ENCODE peak calls at places on chromosome 21, in ten cellular contexts. B is HL-60, Z is A549, M is cardiac fibroblast, U is NCI-H1105, K is ELR, T is M059J, L is endothelial cell, H is kidney epithelial cell, Q is GM23248. S is an unnamed sample.

GRCh38 chr21:23574932-23575331 is 2032.3 kb downstream of the MRPL39 start:
- DNase-seq in B (no peak), Z (no peak), M (no peak), U (no peak), K (no peak), T (no peak), L (no peak), H (no peak), Q (no peak), S (no peak)

GRCh38 chr21:43287974-43288755 is 119.4 kb downstream of the CRYAA start:
- DNase-seq in B (no peak), Z (peak; percentile 44), M (no peak), U (no peak), K (no peak), T (no peak), L (no peak), H (no peak), Q (no peak), S (no peak)

GRCh38 chr21:26098758-26099157 is 71.8 kb downstream of the APP start:
- DNase-seq in B (no peak), Z (no peak), M (no peak), U (no peak), K (no peak), T (no peak), L (no peak), H (no peak), Q (peak; percentile 60), S (peak; percentile 92)

GRCh38 chr21:27649323-27649722 is 682.4 kb upstream of the ADAMTS5 start:
- DNase-seq in B (no peak), Z (no peak), M (peak; percentile 97), U (no peak), K (peak; percentile 94), T (peak; percentile 85), L (no peak), H (peak; percentile 85), Q (peak; percentile 95), S (peak; percentile 93)

GRCh38 chr21:44065428-44065827 is 41.8 kb upstream of the PWP2 start:
- DNase-seq in B (peak; percentile 60), Z (no peak), M (peak; percentile 66), U (no peak), K (peak; percentile 19), T (no peak), L (no peak), H (no peak), Q (no peak), S (peak; percentile 63)

GRCh38 chr21:23853796-23854379 is 1753.4 kb downstream of the MRPL39 start:
- DNase-seq in B (no peak), Z (peak; percentile 1), M (peak; percentile 44), U (no peak), K (peak; percentile 38), T (peak; percentile 1), L (no peak), H (no peak), Q (peak; percentile 1), S (peak; percentile 7)

GRCh38 chr21:15278851-15279250 is 214.1 kb upstream of the NRIP1 start:
- DNase-seq in B (no peak), Z (no peak), M (no peak), U (no peak), K (no peak), T (no peak), L (no peak), H (no peak), Q (no peak), S (no peak)

GRCh38 chr21:44718571-44718970 is 7.2 kb upstream of the TSPEAR start:
- DNase-seq in B (no peak), Z (no peak), M (no peak), U (no peak), K (no peak), T (no peak), L (no peak), H (no peak), Q (no peak), S (no peak)

GRCh38 chr21:33299181-33299752 is 25.5 kb upstream of the IFNAR1 start:
- DNase-seq in B (peak; percentile 50), Z (no peak), M (peak; percentile 24), U (no peak), K (no peak), T (no peak), L (no peak), H (no peak), Q (no peak), S (peak; percentile 80)

GRCh38 chr21:44497641-44498243 is 42.3 kb downstream of the KRTAP10-1 start:
- DNase-seq in B (no peak), Z (no peak), M (peak; percentile 7), U (peak; percentile 72), K (no peak), T (no peak), L (no peak), H (no peak), Q (peak; percentile 20), S (no peak)

GRCh38 chr21:19236209-19236608 is 832.6 kb upstream of the TMPRSS15 start:
- DNase-seq in B (no peak), Z (no peak), M (no peak), U (no peak), K (no peak), T (no peak), L (no peak), H (no peak), Q (no peak), S (no peak)

GRCh38 chr21:20023199-20023598 is 975.0 kb upstream of the NCAM2 start:
- DNase-seq in B (no peak), Z (no peak), M (no peak), U (no peak), K (no peak), T (no peak), L (no peak), H (no peak), Q (no peak), S (no peak)

GRCh38 chr21:45574691-45575090 is 32.5 kb upstream of the SLC19A1 start:
- DNase-seq in B (no peak), Z (no peak), M (no peak), U (no peak), K (no peak), T (no peak), L (no peak), H (no peak), Q (no peak), S (no peak)

GRCh38 chr21:39313042-39313456 is 383 bp downstream of the BRWD1 start:
- DNase-seq in B (peak; percentile 47), Z (no peak), M (no peak), U (peak; percentile 30), K (no peak), T (no peak), L (peak; percentile 34), H (no peak), Q (no peak), S (no peak)

GRCh38 chr21:44424608-44425306 is 30.6 kb upstream of the LRRC3 start:
- DNase-seq in B (no peak), Z (no peak), M (no peak), U (no peak), K (no peak), T (no peak), L (no peak), H (no peak), Q (no peak), S (no peak)

GRCh38 chr21:36707763-36708511 is 9.0 kb downstream of the SIM2 start:
- DNase-seq in B (no peak), Z (no peak), M (no peak), U (no peak), K (no peak), T (no peak), L (no peak), H (no peak), Q (no peak), S (no peak)

GRCh38 chr21:15729346-15729673 is 472 bp upstream of the USP25 start:
- DNase-seq in B (no peak), Z (no peak), M (no peak), U (no peak), K (no peak), T (no peak), L (no peak), H (no peak), Q (no peak), S (no peak)

GRCh38 chr21:43992121-43992520 is 20.0 kb upstream of the TRAPPC10 start:
- DNase-seq in B (no peak), Z (no peak), M (no peak), U (no peak), K (no peak), T (no peak), L (no peak), H (no peak), Q (no peak), S (no peak)

GRCh38 chr21:36914244-36915013 is 52.0 kb downstream of the HLCS start:
- DNase-seq in B (no peak), Z (no peak), M (no peak), U (no peak), K (no peak), T (no peak), L (no peak), H (no peak), Q (no peak), S (no peak)

S was measured in epithelial cell of esophagus.